ENCODE peak calls at places on chromosomes 11 and 22, in five cellular contexts. V, Z, S, L and K are unnamed samples.

GRCh38 chr11:112227471-112227870 is 1.2 kb downstream of the PTS start:
- DNase-seq in L (no peak), S (no peak), Z (peak), V (no peak), K (no peak)

GRCh38 chr11:83510530-83511449 is 224.6 kb upstream of the CCDC90B start:
- DNase-seq in L (no peak), S (no peak), Z (no peak), V (no peak), K (peak)

GRCh38 chr11:26583550-26583949 is 11.5 kb upstream of the MUC15 start:
- DNase-seq in Z (no peak), S (peak), V (no peak), L (peak), K (peak)

GRCh38 chr11:62122076-62122475 is 1.7 kb upstream of the INCENP start:
- DNase-seq in S (peak), V (no peak), Z (no peak), L (peak), K (no peak)

GRCh38 chr11:1863352-1864215 is 10.7 kb downstream of the LSP1 start:
- DNase-seq in L (peak), Z (peak), S (peak), V (peak), K (peak)

GRCh38 chr11:102955624-102956023 is at the start of gene MMP13:
- DNase-seq in S (no peak), Z (no peak), L (no peak), V (no peak), K (no peak)

GRCh38 chr11:19869466-19869865 is 156.8 kb downstream of the NAV2 start:
- DNase-seq in S (no peak), V (no peak), L (no peak), Z (no peak), K (no peak)

GRCh38 chr22:50102946-50103345 is 13.1 kb downstream of the MOV10L1 start:
- DNase-seq in Z (no peak), L (no peak), V (no peak), S (no peak), K (no peak)

GRCh38 chr11:99739464-99740089 is 718.8 kb downstream of the CNTN5 start:
- DNase-seq in V (peak), Z (no peak), L (peak), S (peak), K (peak)

GRCh38 chr11:64970731-64971151 is 1.2 kb downstream of the MAJIN start:
- DNase-seq in L (no peak), V (no peak), Z (no peak), S (no peak), K (no peak)

GRCh38 chr11:100964400-100964799 is 165.2 kb downstream of the PGR start:
- DNase-seq in V (peak), S (peak), Z (peak), L (no peak), K (peak)

GRCh38 chr11:16169541-16169940 is 186.8 kb downstream of the SOX6 start:
- DNase-seq in L (no peak), Z (peak), V (no peak), S (peak), K (no peak)

GRCh38 chr11:115047631-115048030 is 369.3 kb downstream of the NXPE2 start:
- DNase-seq in S (no peak), L (no peak), Z (no peak), V (no peak), K (no peak)

GRCh38 chr11:124791626-124792341 is 8.4 kb downstream of the MSANTD2 start:
- DNase-seq in S (no peak), V (no peak), Z (peak), L (no peak), K (peak)

GRCh38 chr22:30575859-30576258 is 1.4 kb upstream of the GAL3ST1 start:
- DNase-seq in S (no peak), Z (no peak), L (no peak), V (no peak), K (no peak)

GRCh38 chr11:107408762-107409200 is 48.8 kb downstream of the CWF19L2 start:
- DNase-seq in S (no peak), Z (no peak), L (no peak), V (no peak), K (peak)

GRCh38 chr11:76107946-76108345 is 98.4 kb downstream of the WNT11 start:
- DNase-seq in V (no peak), L (no peak), Z (peak), S (no peak), K (no peak)

GRCh38 chr11:24324211-24324610 is 172.6 kb upstream of the LUZP2 start:
- DNase-seq in Z (no peak), S (peak), L (no peak), V (no peak), K (no peak)

GRCh38 chr11:67293090-67293489 is 4.0 kb downstream of the ANKRD13D start:
- DNase-seq in Z (peak), S (peak), V (no peak), L (no peak), K (peak)

GRCh38 chr11:11569936-11570491 is 51.8 kb downstream of the GALNT18 start:
- DNase-seq in Z (no peak), S (peak), L (no peak), V (no peak), K (peak)

GRCh38 chr22:49678842-49679170 is 148.9 kb downstream of the BRD1 start:
- DNase-seq in V (no peak), L (no peak), S (no peak), Z (no peak), K (no peak)

GRCh38 chr11:55942785-55943392 is 6.7 kb upstream of the OR5I1 start:
- DNase-seq in Z (peak), L (peak), V (no peak), S (peak), K (peak)

GRCh38 chr22:22463855-22464540 is 44.5 kb downstream of the ZNF280B start:
- DNase-seq in L (peak), V (peak), S (peak), Z (peak), K (peak)

GRCh38 chr11:27296406-27296994 is 66.5 kb downstream of the CCDC34 start:
- DNase-seq in L (peak), Z (peak), S (peak), V (no peak), K (peak)

GRCh38 chr11:121048464-121049233 is 24.7 kb downstream of the TBCEL start:
- DNase-seq in V (no peak), L (no peak), Z (no peak), S (no peak), K (no peak)

GRCh38 chr11:94639901-94640721 is 72.9 kb downstream of the PIWIL4 start:
- DNase-seq in S (no peak), Z (no peak), V (no peak), L (no peak), K (no peak)

GRCh38 chr11:76739798-76740197 is 43.4 kb upstream of the TSKU start:
- DNase-seq in S (no peak), Z (no peak), L (no peak), V (no peak), K (peak)

GRCh38 chr11:109765709-109766311 is 327.4 kb upstream of the ZC3H12C start:
- DNase-seq in Z (no peak), S (no peak), V (no peak), L (no peak), K (no peak)

GRCh38 chr11:70420008-70420464 is 21.7 kb downstream of the CTTN start:
- DNase-seq in L (no peak), S (peak), Z (no peak), V (no peak), K (peak)

GRCh38 chr11:3645552-3645951 is 624 bp downstream of the ART1 start:
- DNase-seq in Z (no peak), L (no peak), V (no peak), S (no peak), K (no peak)
- H3K4me3 ChIP-seq in Z (no peak), L (no peak), V (no peak), S (no peak), K (no peak)

DNA sequence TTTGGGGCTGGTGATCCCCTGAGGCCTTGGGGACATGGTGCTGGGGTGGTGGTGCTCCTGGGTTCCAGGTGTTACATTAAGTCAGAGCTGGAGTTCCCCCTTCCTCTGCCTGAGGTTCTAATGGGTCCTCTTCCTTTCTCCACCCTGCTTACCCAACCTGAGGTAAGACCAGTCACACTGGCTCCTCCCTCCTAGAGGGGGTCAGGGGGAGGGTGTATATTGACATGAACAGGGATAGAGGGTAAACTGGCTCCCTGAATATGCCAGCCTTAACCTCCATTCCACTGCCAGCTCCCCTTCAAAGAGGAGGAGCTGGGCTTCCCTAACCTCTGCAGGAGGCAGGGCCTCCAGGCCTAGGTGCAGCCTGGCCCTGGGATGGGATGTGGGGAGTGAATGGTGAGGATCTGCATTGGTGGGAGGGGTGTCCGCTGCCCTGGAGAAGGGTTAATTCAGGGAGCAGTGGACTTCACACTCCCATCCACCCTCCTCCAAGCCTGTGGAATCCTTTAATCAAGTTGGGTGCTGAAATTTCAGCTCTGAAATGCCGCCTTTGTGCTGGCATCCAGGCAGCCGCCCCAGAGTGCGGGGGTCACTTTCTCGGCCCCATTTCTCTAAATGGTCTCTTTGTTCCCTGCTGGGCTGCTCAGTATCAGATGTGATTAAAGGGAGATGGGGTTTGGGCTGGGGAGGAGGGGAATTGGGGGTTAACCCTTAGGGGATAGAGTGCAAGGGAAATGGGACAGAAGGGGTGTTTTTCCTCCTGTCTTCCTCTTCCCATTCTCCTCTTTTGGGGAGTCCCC is 15.2 kb downstream of the POLR2F start:
- DNase-seq in Z (no peak), V (no peak), S (no peak), L (no peak), K (no peak)
- TF ChIP-seq CTCF in Z (no peak), V (no peak), S (no peak), L (no peak), K (no peak)

DNA sequence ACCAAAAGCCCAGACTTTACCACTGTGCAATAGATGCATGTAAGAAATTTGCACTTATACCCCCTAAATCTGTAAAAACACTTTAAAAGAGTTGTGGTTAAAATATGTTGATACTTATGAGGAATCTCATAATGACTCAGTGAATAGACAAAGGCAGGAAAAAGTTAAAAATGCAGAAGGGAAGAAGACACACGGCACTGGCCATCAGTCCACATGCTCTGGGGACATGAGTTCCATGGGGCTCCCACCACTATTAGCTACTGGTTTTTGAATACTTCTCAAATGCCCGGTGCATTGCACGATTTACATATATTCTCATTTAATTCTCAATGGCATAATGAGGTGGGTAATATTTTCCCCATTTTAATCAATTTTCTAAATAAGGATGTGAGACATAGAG is 59.3 kb upstream of the BLID start:
- DNase-seq in V (no peak), L (no peak), Z (no peak), S (no peak), K (no peak)
- H3K4me3 ChIP-seq in V (peak), L (no peak), Z (no peak), S (no peak), K (no peak)

GRCh38 chr22:21098099-21098671 is 52.4 kb downstream of the LRRC74B start:
- DNase-seq in S (peak), V (no peak), Z (no peak), L (no peak), K (no peak)
- TF ChIP-seq CTCF in S (no peak), V (no peak), Z (no peak), L (no peak), K (no peak)